ENCODE peak calls at places on chromosomes 12 and 14, in four cellular contexts. P is T-helper 2 cell, L is HT-29, E is AG10803. Y is an unnamed sample.

GRCh38 chr12:42129595-42130204 is 15.0 kb downstream of the GXYLT1 start:
- DNase-seq in L (peak), E (peak), P (no peak), Y (no peak)

GRCh38 chr12:129605666-129606065 is 298.2 kb downstream of the TMEM132D start:
- DNase-seq in P (no peak), E (no peak), L (no peak), Y (no peak)

GRCh38 chr12:30823140-30823669 is 68.5 kb upstream of the CAPRIN2 start:
- DNase-seq in L (no peak), E (no peak), P (no peak), Y (no peak)

GRCh38 chr12:48795550-48796455 is 6.9 kb upstream of the ADCY6 start:
- DNase-seq in P (peak), L (peak), E (peak), Y (no peak)

GRCh38 chr12:93032748-93033147 is 103.7 kb upstream of the EEA1 start:
- DNase-seq in E (no peak), L (no peak), P (no peak), Y (no peak)

GRCh38 chr12:101619868-101620761 is 25.3 kb downstream of the MYBPC1 start:
- DNase-seq in P (no peak), L (peak), E (no peak), Y (no peak)

GRCh38 chr14:32564591-32564990 is 235.5 kb downstream of the AKAP6 start:
- DNase-seq in L (no peak), E (peak), P (no peak), Y (no peak)

GRCh38 chr14:33432407-33433023 is 493.8 kb downstream of the NPAS3 start:
- DNase-seq in L (peak), E (peak), P (no peak), Y (no peak)

GRCh38 chr12:1640630-1641234 is 11.7 kb downstream of the WNT5B start:
- DNase-seq in P (no peak), L (no peak), E (no peak), Y (no peak)

GRCh38 chr14:95198320-95198719 is 41.0 kb upstream of the DICER1 start:
- DNase-seq in P (no peak), L (no peak), E (no peak), Y (no peak)

GRCh38 chr12:103901518-103902173 is 28.6 kb upstream of the HSP90B1 start:
- DNase-seq in E (no peak), L (no peak), P (peak), Y (no peak)

GRCh38 chr12:95498968-95499367 is 25.0 kb downstream of the METAP2 start:
- DNase-seq in L (no peak), E (no peak), P (no peak), Y (no peak)

GRCh38 chr12:39581592-39581991 is 38.0 kb downstream of the ABCD2 start:
- DNase-seq in E (no peak), L (peak), P (no peak), Y (no peak)

GRCh38 chr12:42666671-42667243 is 77.2 kb upstream of the PRICKLE1 start:
- DNase-seq in E (no peak), L (no peak), P (no peak), Y (no peak)

GRCh38 chr14:106564058-106564643 is 1037.8 kb downstream of the TMEM121 start:
- DNase-seq in E (no peak), P (peak), L (peak), Y (no peak)

GRCh38 chr12:31234955-31235867 is 90.7 kb downstream of the SINHCAF start:
- DNase-seq in E (peak), L (peak), P (no peak), Y (no peak)

GRCh38 chr12:1845427-1845826 is 25.1 kb downstream of the LRTM2 start:
- DNase-seq in L (no peak), E (no peak), P (no peak), Y (no peak)

GRCh38 chr12:111121840-111122239 is 201.5 kb upstream of the MYL2 start:
- DNase-seq in E (no peak), L (no peak), P (no peak), Y (no peak)

GRCh38 chr14:57486767-57487379 is 6.8 kb downstream of the CCDC198 start:
- DNase-seq in E (peak), P (no peak), L (peak), Y (no peak)

GRCh38 chr12:12744556-12745305 is 27.6 kb downstream of the CDKN1B start:
- DNase-seq in E (no peak), P (no peak), L (no peak), Y (no peak)

GRCh38 chr12:1993341-1993740 is 10.9 kb downstream of the DCP1B start:
- DNase-seq in E (peak), P (no peak), L (no peak), Y (no peak)

GRCh38 chr12:85275359-85275758 is 4.7 kb upstream of the ALX1 start:
- DNase-seq in E (no peak), L (no peak), P (no peak), Y (no peak)

GRCh38 chr12:76083761-76084276 is 666 bp downstream of the NAP1L1 start:
- DNase-seq in E (peak), P (peak), L (peak), Y (no peak)

GRCh38 chr14:103427485-103428443 is 42.5 kb downstream of the MARK3 start:
- DNase-seq in L (no peak), P (no peak), E (peak), Y (peak)

GRCh38 chr14:61678966-61679365 is 16.3 kb upstream of the HIF1A start:
- DNase-seq in L (no peak), P (no peak), E (peak), Y (no peak)

GRCh38 chr12:78121969-78122610 is 291.4 kb downstream of the NAV3 start:
- DNase-seq in P (no peak), L (no peak), E (no peak), Y (no peak)

GRCh38 chr12:56487448-56488040 is 417 bp downstream of the GLS2 start:
- DNase-seq in E (no peak), P (no peak), L (peak), Y (no peak)

GRCh38 chr12:106149096-106149784 is 10.5 kb upstream of the NUAK1 start:
- DNase-seq in P (no peak), L (peak), E (peak), Y (no peak)

GRCh38 chr12:20792971-20793370 is 17.5 kb upstream of the SLCO1B3 start:
- DNase-seq in P (no peak), L (no peak), E (no peak), Y (no peak)

GRCh38 chr12:132375747-132376463 is 46.5 kb upstream of the GALNT9 start:
- DNase-seq in E (no peak), L (no peak), P (no peak), Y (no peak)

GRCh38 chr14:100393362-100393761 is 70.2 kb downstream of the SLC25A47 start:
- DNase-seq in P (no peak), L (no peak), E (no peak), Y (no peak)

GRCh38 chr12:124921200-124922008 is 7.0 kb upstream of the UBC start:
- DNase-seq in P (peak), E (peak), L (peak), Y (peak)

GRCh38 chr12:102478416-102479098 is 1.8 kb downstream of the IGF1 start:
- DNase-seq in P (no peak), E (no peak), L (no peak), Y (no peak)

GRCh38 chr12:127980585-127980984 is 286.4 kb upstream of the TMEM132C start:
- DNase-seq in L (no peak), P (no peak), E (no peak), Y (no peak)

GRCh38 chr12:113961921-113962710 is 4.0 kb downstream of the RBM19 start:
- DNase-seq in P (no peak), E (peak), L (no peak), Y (no peak)

GRCh38 chr12:86929962-86930361 is 673.8 kb upstream of the MGAT4C start:
- DNase-seq in E (no peak), P (no peak), L (no peak), Y (no peak)

Y was measured in CMK.